ENCODE peak calls at places on chromosome 12, in five cellular contexts. K is tibial nerve; E is hepatocyte; B is tibial artery; U is effector memory CD4-positive, alpha-beta T cell. A is an unnamed sample. For H3K4me1, the result is how much of the 10 kb centered on the place peaks cover.

GRCh38 chr12:11837318-11837934 is 188.0 kb downstream of the ETV6 start:
- DNase-seq in K (no peak), B (no peak), E (no peak), U (no peak), A (no peak)

GRCh38 chr12:15597125-15597830 is 191.9 kb downstream of the EPS8 start:
- DNase-seq in B (no peak), E (no peak), K (no peak), U (no peak), A (no peak)

GRCh38 chr12:56222531-56222895 is 791 bp upstream of the RNF41 start:
- DNase-seq in K (no peak), B (no peak), E (no peak), U (no peak), A (no peak)

GRCh38 chr12:18439541-18439940 is 178.2 kb downstream of the PIK3C2G start:
- DNase-seq in K (no peak), B (no peak), U (no peak), E (no peak), A (no peak)

GRCh38 chr12:52236386-52237050 is 3.5 kb downstream of the KRT7 start:
- DNase-seq in U (no peak), K (no peak), B (no peak), E (no peak), A (no peak)

GRCh38 chr12:10563966-10564365 is 49.4 kb downstream of the MAGOHB start:
- DNase-seq in B (no peak), K (no peak), U (no peak), E (no peak), A (no peak)

GRCh38 chr12:109461846-109462766 is 15.0 kb downstream of the KCTD10 start:
- DNase-seq in E (peak), B (peak), U (no peak), K (peak), A (peak)

GRCh38 chr12:124380793-124381453 is 86.0 kb downstream of the RFLNA start:
- DNase-seq in B (no peak), E (no peak), K (no peak), U (no peak), A (no peak)

GRCh38 chr12:28622416-28622815 is 432.2 kb downstream of the CCDC91 start:
- DNase-seq in K (no peak), U (no peak), B (no peak), E (no peak), A (no peak)

GRCh38 chr12:15497621-15498285 is 175.4 kb downstream of the PTPRO start:
- DNase-seq in B (no peak), U (no peak), E (no peak), K (no peak), A (no peak)

GRCh38 chr12:52980773-52981423 is 25.4 kb upstream of the EIF4B start:
- DNase-seq in K (peak), E (peak), U (peak), B (peak), A (peak)

GRCh38 chr12:40015360-40015759 is 90.5 kb downstream of the SLC2A13 start:
- DNase-seq in K (no peak), B (no peak), U (no peak), E (no peak), A (no peak)

GRCh38 chr12:66804555-66804954 is 125.7 kb upstream of the GRIP1 start:
- DNase-seq in E (no peak), K (no peak), U (no peak), B (no peak), A (no peak)

GRCh38 chr12:89525002-89525823 is 617 bp upstream of the GALNT4 start:
- DNase-seq in E (peak), U (peak), K (no peak), B (peak), A (peak)

GRCh38 chr12:11723993-11724392 is 74.5 kb downstream of the ETV6 start:
- DNase-seq in U (no peak), K (no peak), B (no peak), E (no peak), A (no peak)

GRCh38 chr12:31118347-31118830 is 44.7 kb downstream of the DDX11 start:
- DNase-seq in B (no peak), K (no peak), E (peak), U (no peak), A (peak)

GRCh38 chr12:75364918-75365317 is 26.0 kb upstream of the GLIPR1L2 start:
- DNase-seq in B (no peak), K (no peak), U (no peak), E (no peak), A (no peak)

GRCh38 chr12:95083938-95084337 is 10.5 kb upstream of the NR2C1 start:
- DNase-seq in K (no peak), E (peak), U (no peak), B (no peak), A (no peak)

GRCh38 chr12:3225154-3225795 is 148.1 kb downstream of the TSPAN9 start:
- DNase-seq in U (no peak), E (no peak), B (no peak), K (no peak), A (peak)

GRCh38 chr12:76272292-76272691 is 75.9 kb downstream of the BBS10 start:
- DNase-seq in E (no peak), U (no peak), K (no peak), B (no peak), A (no peak)

GRCh38 chr12:81114241-81114640 is 36.4 kb downstream of the ACSS3 start:
- DNase-seq in K (no peak), U (no peak), E (no peak), B (no peak), A (no peak)

GRCh38 chr12:21751517-21751916 is 23.0 kb downstream of the KCNJ8 start:
- DNase-seq in U (no peak), B (no peak), K (no peak), E (peak), A (no peak)

GRCh38 chr12:32331133-32331532 is 68.2 kb upstream of the FGD4 start:
- DNase-seq in K (no peak), E (no peak), B (no peak), U (no peak), A (no peak)

GRCh38 chr12:96454396-96454795 is 35.0 kb upstream of the CFAP54 start:
- DNase-seq in E (no peak), B (no peak), K (no peak), U (no peak), A (no peak)

GRCh38 chr12:50033317-50033679 is 8.0 kb upstream of the RACGAP1 start:
- DNase-seq in U (no peak), K (no peak), B (no peak), E (no peak), A (peak)

GRCh38 chr12:16103851-16104250 is 173.6 kb downstream of the SLC15A5 start:
- DNase-seq in E (no peak), B (no peak), U (no peak), K (no peak), A (no peak)

GRCh38 chr12:89574736-89575208 is 48.9 kb upstream of the POC1B start:
- DNase-seq in U (no peak), B (no peak), E (peak), K (no peak), A (no peak)

GRCh38 chr12:106907411-106907810 is 48.3 kb upstream of the TMEM263 start:
- DNase-seq in E (no peak), K (no peak), U (no peak), B (no peak), A (no peak)

GRCh38 chr12:8784464-8784863 is 38.0 kb upstream of the A2ML1 start:
- DNase-seq in B (no peak), K (no peak), U (no peak), E (no peak), A (no peak)

GRCh38 chr12:49674318-49674985 is 32.8 kb downstream of the FMNL3 start:
- DNase-seq in B (no peak), K (no peak), U (no peak), E (no peak), A (no peak)

GRCh38 chr12:28313631-28314030 is 123.4 kb downstream of the CCDC91 start:
- DNase-seq in U (no peak), E (no peak), B (no peak), K (no peak), A (no peak)

GRCh38 chr12:64681200-64682052 is 71.1 kb downstream of the RASSF3 start:
- DNase-seq in B (no peak), E (no peak), K (no peak), U (no peak), A (no peak)

GRCh38 chr12:122090759-122091535 is 12.4 kb downstream of the MLXIP start:
- DNase-seq in B (peak), E (peak), K (no peak), U (no peak), A (no peak)
- H3K4me1 ChIP-seq in B (half or more), E (under half), K (half or more), U (under half), A (under half)

GRCh38 chr12:115752913-115753726 is 524.4 kb downstream of the MED13L start:
- DNase-seq in E (peak), U (no peak), K (no peak), B (peak), A (no peak)
- H3K4me3 ChIP-seq in E (no peak), U (no peak), K (no peak), B (no peak), A (no peak)

GRCh38 chr12:26246483-26247164 is 51.3 kb downstream of the SSPN start:
- DNase-seq in U (no peak), B (no peak), K (no peak), E (peak), A (no peak)

GRCh38 chr12:26247873-26248272 is 52.5 kb downstream of the SSPN start:
- DNase-seq in K (no peak), U (no peak), E (no peak), B (no peak), A (no peak)

GRCh38 chr12:26242683-26243082 is 47.3 kb downstream of the SSPN start:
- DNase-seq in K (no peak), B (no peak), E (no peak), U (no peak), A (no peak)

GRCh38 chr12:26244503-26244902 is 49.1 kb downstream of the SSPN start:
- DNase-seq in K (no peak), E (no peak), U (no peak), B (no peak), A (no peak)

GRCh38 chr12:26245175-26245942 is 50.0 kb downstream of the SSPN start:
- DNase-seq in U (no peak), B (no peak), E (no peak), K (no peak), A (no peak)
- H3K4me1 ChIP-seq in U (under half), B (under half), E (under half), K (under half), A (under half)

DNA sequence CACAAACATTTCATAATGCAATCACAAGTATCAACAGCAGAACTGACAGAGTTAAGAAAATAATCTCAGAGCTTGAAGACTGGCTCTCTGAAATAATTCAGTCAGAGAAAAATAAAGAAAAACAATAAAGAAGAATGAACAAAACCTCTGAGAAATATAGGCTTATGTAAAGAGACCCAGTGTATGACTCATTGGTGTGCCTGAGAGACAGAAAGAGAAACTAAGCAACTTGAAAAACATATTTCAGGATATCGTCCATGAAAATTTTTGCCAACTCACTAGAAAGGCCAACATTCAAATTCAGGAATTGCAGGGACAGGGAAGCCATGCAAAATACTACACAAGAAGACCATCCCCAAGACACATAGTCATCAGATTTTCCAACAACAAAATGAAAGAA is 56.2 kb downstream of the APOBEC1 start:
- DNase-seq in E (no peak), B (no peak), U (no peak), K (no peak), A (no peak)
- H3K4me3 ChIP-seq in E (no peak), B (no peak), U (no peak), K (no peak), A (no peak)

GRCh38 chr12:114302606-114303005 is 103.3 kb downstream of the TBX5 start:
- DNase-seq in U (no peak), K (no peak), E (no peak), B (no peak), A (no peak)

GRCh38 chr12:114311966-114312365 is 94.0 kb downstream of the TBX5 start:
- DNase-seq in E (no peak), K (no peak), B (no peak), U (no peak), A (no peak)

GRCh38 chr12:114302117-114302516 is 103.8 kb downstream of the TBX5 start:
- DNase-seq in U (no peak), B (no peak), K (no peak), E (no peak), A (no peak)

GRCh38 chr12:114305446-114305845 is 100.5 kb downstream of the TBX5 start:
- DNase-seq in U (no peak), K (no peak), B (no peak), E (no peak), A (no peak)

GRCh38 chr12:114306646-114307045 is 99.3 kb downstream of the TBX5 start:
- DNase-seq in U (no peak), K (no peak), E (no peak), B (no peak), A (no peak)
- H3K4me1 ChIP-seq in U (under half), K (under half), E (under half), B (under half), A (under half)

DNA sequence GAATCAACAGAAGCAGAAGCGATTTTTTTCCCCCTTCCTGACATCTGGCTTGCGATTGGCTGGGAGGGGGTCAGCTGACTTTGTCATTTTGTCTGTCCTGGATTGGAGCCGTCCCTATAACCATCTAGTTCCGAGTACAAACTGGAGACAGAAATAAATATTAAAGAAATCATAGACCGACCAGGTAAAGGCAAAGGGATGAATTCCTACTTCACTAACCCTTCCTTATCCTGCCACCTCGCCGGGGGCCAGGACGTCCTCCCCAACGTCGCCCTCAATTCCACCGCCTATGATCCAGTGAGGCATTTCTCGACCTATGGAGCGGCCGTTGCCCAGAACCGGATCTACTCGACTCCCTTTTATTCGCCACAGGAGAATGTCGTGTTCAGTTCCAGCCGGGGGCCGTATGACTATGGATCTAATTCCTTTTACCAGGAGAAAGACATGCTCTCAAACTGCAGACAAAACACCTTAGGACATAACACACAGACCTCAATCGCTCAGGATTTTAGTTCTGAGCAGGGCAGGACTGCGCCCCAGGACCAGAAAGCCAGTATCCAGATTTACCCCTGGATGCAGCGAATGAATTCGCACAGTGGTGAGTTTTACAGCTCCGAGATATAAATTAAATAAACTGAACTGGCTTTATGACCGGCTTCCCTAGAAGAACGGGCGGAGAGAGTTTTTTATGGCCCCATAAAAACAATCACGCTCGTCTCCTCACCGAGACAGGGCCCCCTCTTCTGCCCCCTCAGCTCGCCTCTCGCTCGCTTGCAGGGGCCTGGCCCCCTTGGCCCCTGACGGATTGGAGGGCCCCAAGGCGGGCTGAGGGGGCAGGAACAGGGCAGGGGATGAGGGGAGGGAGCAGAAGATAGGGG is at the start of gene HOXC6:
- DNase-seq in B (no peak), U (no peak), E (peak), K (no peak), A (no peak)
- H3K4me3 ChIP-seq in B (peak), U (no peak), E (no peak), K (peak), A (peak)

GRCh38 chr12:104496336-104496735 is 39.6 kb downstream of the CHST11 start:
- DNase-seq in B (no peak), U (no peak), E (no peak), K (no peak), A (no peak)
- H3K4me1 ChIP-seq in B (under half), U (half or more), E (under half), K (under half), A (under half)

DNA sequence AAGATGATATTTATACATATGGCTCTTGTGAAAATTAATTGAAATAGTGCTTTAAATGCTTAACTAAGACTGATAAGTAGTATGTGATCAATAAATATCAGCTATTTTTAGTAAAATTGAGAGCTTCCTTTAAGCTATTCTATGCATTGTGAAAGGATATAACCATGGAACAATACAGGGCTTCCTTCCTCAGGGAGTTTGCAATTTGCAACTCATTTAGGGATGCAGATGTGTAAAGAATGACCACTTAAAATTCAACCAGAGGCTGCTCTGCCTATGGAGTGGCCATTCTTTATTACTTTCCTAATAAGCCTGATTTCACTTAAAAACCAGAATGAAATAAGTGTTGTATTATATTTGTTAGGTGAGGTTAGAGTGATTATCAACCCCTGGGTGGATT is 103.2 kb upstream of the PRICKLE1 start:
- DNase-seq in U (no peak), B (no peak), E (no peak), K (no peak), A (no peak)
- H3K4me3 ChIP-seq in U (no peak), B (no peak), E (no peak), K (no peak), A (peak)

A was measured in left lung.